ENCODE peak calls at places on chromosomes 6 and 20, in ten cellular contexts. D, B, C, Y, E, K, T, F, W and L are unnamed samples.

GRCh38 chr20:59643616-59644061 is 39.3 kb downstream of the PHACTR3 start:
- DNase-seq in D (no peak), B (no peak), C (no peak), T (no peak), Y (no peak), W (no peak), F (no peak), K (no peak), E (no peak), L (no peak)

GRCh38 chr6:69647726-69648125 is 149.1 kb downstream of the LMBRD1 start:
- DNase-seq in B (no peak), Y (no peak), K (no peak), C (no peak), F (no peak), D (no peak), W (no peak), E (no peak), T (no peak), L (no peak)

GRCh38 chr20:63295422-63295821 is 2.4 kb downstream of the COL20A1 start:
- DNase-seq in E (no peak), B (no peak), T (no peak), F (no peak), K (no peak), D (no peak), Y (no peak), C (no peak), W (no peak), L (no peak)

GRCh38 chr6:40328376-40328987 is 258.7 kb downstream of the LRFN2 start:
- DNase-seq in C (no peak), Y (no peak), D (no peak), B (peak; percentile 51), W (no peak), K (no peak), F (peak; percentile 91), T (no peak), E (peak; percentile 7), L (no peak)

GRCh38 chr20:32098786-32099185 is 10.7 kb upstream of the TM9SF4 start:
- DNase-seq in T (no peak), F (no peak), D (no peak), C (no peak), B (no peak), W (no peak), E (no peak), K (no peak), Y (no peak), L (no peak)

GRCh38 chr6:3208096-3208774 is 19.2 kb downstream of the TUBB2B start:
- DNase-seq in K (no peak), Y (peak; percentile 77), W (peak; percentile 79), B (no peak), E (no peak), D (peak; percentile 61), F (peak; percentile 17), C (peak; percentile 95), T (no peak), L (peak; percentile 86)

GRCh38 chr20:7866279-7866678 is 74.0 kb downstream of the HAO1 start:
- DNase-seq in F (no peak), B (no peak), D (no peak), E (no peak), T (no peak), C (peak; percentile 6), K (no peak), W (no peak), Y (no peak), L (no peak)

GRCh38 chr20:34574426-34574825 is 15.9 kb downstream of the MAP1LC3A start:
- DNase-seq in T (no peak), D (no peak), W (no peak), B (no peak), F (no peak), E (no peak), C (no peak), K (no peak), Y (no peak), L (no peak)

GRCh38 chr6:99933129-99933528 is 60.9 kb downstream of the MCHR2 start:
- DNase-seq in D (peak; percentile 86), T (no peak), B (no peak), K (no peak), Y (peak; percentile 29), W (peak; percentile 30), E (no peak), C (peak; percentile 26), F (no peak), L (peak; percentile 65)

GRCh38 chr6:164068533-164068932 is 654.0 kb downstream of the QKI start:
- DNase-seq in E (no peak), K (no peak), W (no peak), T (no peak), F (no peak), B (no peak), C (no peak), Y (no peak), D (no peak), L (no peak)

GRCh38 chr6:44464527-44465310 is 77.2 kb downstream of the CDC5L start:
- DNase-seq in D (peak; percentile 59), F (peak; percentile 12), Y (no peak), K (no peak), B (no peak), E (no peak), T (no peak), W (no peak), C (peak; percentile 74), L (peak; percentile 80)

GRCh38 chr6:163415620-163416379 is 1.3 kb downstream of the QKI start:
- DNase-seq in Y (peak; percentile 73), T (no peak), E (peak; percentile 46), W (no peak), C (peak; percentile 66), K (peak; percentile 76), B (peak; percentile 54), F (peak; percentile 66), D (peak; percentile 73), L (peak; percentile 72)

GRCh38 chr6:125546827-125547226 is 202.6 kb upstream of the HEY2 start:
- DNase-seq in E (no peak), T (no peak), K (no peak), B (no peak), C (peak; percentile 13), D (no peak), F (peak; percentile 27), Y (peak; percentile 8), W (peak; percentile 13), L (peak; percentile 6)

GRCh38 chr20:59144831-59145196 is 18.8 kb upstream of the ZNF831 start:
- DNase-seq in K (no peak), D (no peak), Y (no peak), B (no peak), W (no peak), C (no peak), F (no peak), T (no peak), E (no peak), L (no peak)

GRCh38 chr20:24683676-24684075 is 214.2 kb downstream of the SYNDIG1 start:
- DNase-seq in C (peak; percentile 8), E (no peak), F (no peak), Y (no peak), T (no peak), B (no peak), K (no peak), D (no peak), W (no peak), L (no peak)

GRCh38 chr6:27847706-27848105 is 64.5 kb downstream of the OR2B2 start:
- DNase-seq in T (no peak), W (no peak), E (no peak), K (no peak), B (no peak), C (no peak), F (no peak), D (peak; percentile 48), Y (no peak), L (no peak)

GRCh38 chr20:35992713-35993335 is 24.4 kb downstream of the CNBD2 start:
- DNase-seq in Y (peak; percentile 57), F (peak; percentile 85), C (peak; percentile 74), D (peak; percentile 50), W (peak; percentile 26), T (peak; percentile 62), K (peak; percentile 80), B (peak; percentile 47), E (peak; percentile 87), L (peak; percentile 89)

GRCh38 chr6:5672581-5673011 is 334.1 kb downstream of the NRN1 start:
- DNase-seq in Y (peak; percentile 80), C (peak; percentile 82), E (peak; percentile 6), W (peak; percentile 78), T (no peak), K (no peak), D (peak; percentile 93), F (peak; percentile 70), B (no peak), L (peak; percentile 88)